ENCODE peak calls at places on chromosomes 3 and 15, in five cellular contexts. H is neural crest cell; J is CD8-positive, alpha-beta T cell; N is amniotic epithelial cell; G is skeletal muscle cell. O is an unnamed sample.

GRCh38 chr3:50352762-50353161 is 2.1 kb downstream of the CYB561D2 start:
- DNase-seq in H (no peak), J (no peak), N (no peak), G (no peak), O (no peak)

GRCh38 chr15:63595688-63596087 is 1.5 kb upstream of the FBXL22 start:
- DNase-seq in H (no peak), J (no peak), N (no peak), G (no peak), O (no peak)

GRCh38 chr3:65945480-65945879 is 93.2 kb downstream of the MAGI1 start:
- DNase-seq in H (no peak), J (no peak), N (no peak), G (peak), O (no peak)

GRCh38 chr15:65409284-65409631 is 13.5 kb downstream of the IGDCC4 start:
- DNase-seq in H (no peak), J (no peak), N (peak), G (peak), O (no peak)

GRCh38 chr3:105867690-105868449 is 942 bp downstream of the CBLB start:
- DNase-seq in H (no peak), J (no peak), N (no peak), G (no peak), O (no peak)

GRCh38 chr3:94004301-94004910 is 24.0 kb downstream of the STX19 start:
- DNase-seq in H (no peak), J (no peak), N (peak), G (no peak), O (peak)

GRCh38 chr15:75182187-75183131 is 19.2 kb upstream of the C15orf39 start:
- DNase-seq in H (no peak), J (no peak), N (no peak), G (no peak), O (no peak)

GRCh38 chr3:15305366-15305844 is 27.0 kb downstream of the SH3BP5 start:
- DNase-seq in H (no peak), J (no peak), N (peak), G (no peak), O (no peak)

GRCh38 chr3:107208100-107208499 is 169.1 kb upstream of the CCDC54 start:
- DNase-seq in H (no peak), J (no peak), N (peak), G (peak), O (no peak)

GRCh38 chr3:193744048-193744821 is 151.2 kb downstream of the OPA1 start:
- DNase-seq in H (no peak), J (no peak), N (peak), G (no peak), O (no peak)

GRCh38 chr3:127194601-127195187 is 1.8 kb downstream of the PRR23E start:
- DNase-seq in H (no peak), J (no peak), N (no peak), G (no peak), O (no peak)

GRCh38 chr3:126267169-126267975 is 87.0 kb upstream of the ALDH1L1 start:
- DNase-seq in H (peak), J (no peak), N (peak), G (peak), O (no peak)

GRCh38 chr3:100796556-100796955 is 87.3 kb downstream of the TFG start:
- DNase-seq in H (no peak), J (no peak), N (peak), G (no peak), O (no peak)

GRCh38 chr3:197023241-197023997 is 6.2 kb downstream of the MELTF start:
- DNase-seq in H (no peak), J (no peak), N (no peak), G (no peak), O (peak)

GRCh38 chr15:40787344-40787841 is 17.6 kb downstream of the C15orf62 start:
- DNase-seq in H (no peak), J (peak), N (peak), G (peak), O (no peak)

O was measured in naive B cell.